ENCODE peak calls at places on chromosomes 4 and X, in nine cellular contexts. C is head of caudate nucleus; W is stimulated activated CD4-positive, alpha-beta T cell treated with anti-CD3 and anti-CD28 coated beads, Interleukin-12 subunit alpha, Interleukin-12 subunit beta, amount 100 ng/mL, for 48 hours; S is activated CD8-positive, alpha-beta memory T cell treated with anti-CD3 and anti-CD28 coated beads for 4 hours; E is T1000; Q is KBM-7; V is osteocyte; O is ELR; Y is dorsolateral prefrontal cortex. K is an unnamed sample.

GRCh38 chrX:150018931-150019331 is 80.6 kb upstream of the EOLA2 start:
- DNase-seq in S (no peak), E (no peak), Q (no peak), Y (no peak), V (no peak), W (no peak), C (no peak), O (no peak), K (no peak)

GRCh38 chr4:110196871-110197420 is 1.5 kb downstream of the ELOVL6 start:
- DNase-seq in W (peak), C (peak), E (no peak), Y (peak), Q (peak), O (peak), S (peak), V (peak), K (no peak)

GRCh38 chr4:21845663-21846062 is 102.9 kb downstream of the KCNIP4 start:
- DNase-seq in C (no peak), V (no peak), W (no peak), S (no peak), Y (no peak), E (no peak), Q (no peak), O (peak), K (no peak)

GRCh38 chrX:141936080-141936479 is 32.4 kb downstream of the MAGEC1 start:
- DNase-seq in Y (no peak), O (peak), S (no peak), E (no peak), V (no peak), C (no peak), W (no peak), Q (peak), K (no peak)

GRCh38 chrX:103120748-103121147 is 27.8 kb upstream of the NXF3 start:
- DNase-seq in Y (no peak), V (no peak), O (no peak), Q (no peak), E (no peak), S (no peak), C (no peak), W (no peak), K (no peak)

GRCh38 chr4:155911905-155912304 is 8.4 kb downstream of the TDO2 start:
- DNase-seq in S (no peak), C (no peak), W (no peak), O (no peak), Y (no peak), E (no peak), Q (no peak), V (no peak), K (peak)

GRCh38 chr4:100933628-100934027 is 413.7 kb downstream of the PPP3CA start:
- DNase-seq in S (no peak), C (no peak), O (peak), Q (no peak), Y (no peak), W (no peak), E (no peak), V (no peak), K (peak)

GRCh38 chr4:182644326-182645050 is 272.7 kb downstream of the DCTD start:
- DNase-seq in Y (no peak), S (no peak), W (no peak), O (peak), C (no peak), Q (no peak), V (no peak), E (no peak), K (peak)

GRCh38 chr4:56937262-56937661 is 29.6 kb downstream of the REST start:
- DNase-seq in O (peak), C (no peak), Q (no peak), E (peak), V (no peak), S (no peak), W (no peak), Y (no peak), K (peak)

GRCh38 chrX:3312109-3312508 is 34.3 kb downstream of the MXRA5 start:
- DNase-seq in V (no peak), W (no peak), C (no peak), Q (no peak), E (no peak), O (no peak), Y (no peak), S (no peak), K (no peak)

GRCh38 chr4:17138847-17139246 is 240.4 kb upstream of the LDB2 start:
- DNase-seq in O (no peak), W (no peak), E (no peak), S (no peak), Y (no peak), Q (no peak), C (no peak), V (no peak), K (no peak)

GRCh38 chrX:72245461-72246089 is 6.7 kb upstream of the ERCC6L start:
- DNase-seq in E (peak), O (peak), C (peak), V (peak), Q (peak), Y (no peak), S (no peak), W (no peak), K (peak)

GRCh38 chr4:53653484-53654053 is 62.3 kb upstream of the LNX1 start:
- DNase-seq in Q (no peak), O (peak), Y (no peak), E (no peak), V (no peak), S (no peak), C (no peak), W (no peak), K (no peak)

GRCh38 chr4:17448689-17449088 is 63.2 kb downstream of the QDPR start:
- DNase-seq in O (peak), W (no peak), V (no peak), Q (no peak), S (no peak), C (no peak), E (no peak), Y (no peak), K (peak)

GRCh38 chr4:71980976-71981375 is 50.8 kb upstream of the NPFFR2 start:
- DNase-seq in C (no peak), S (no peak), V (no peak), W (no peak), O (no peak), Q (no peak), Y (no peak), E (no peak), K (no peak)

GRCh38 chrX:47579537-47579936 is 2.7 kb upstream of the TIMP1 start:
- DNase-seq in Q (peak), E (no peak), C (no peak), W (peak), Y (no peak), S (no peak), V (no peak), O (peak), K (peak)

GRCh38 chr4:68368566-68369473 is 18.9 kb upstream of the YTHDC1 start:
- DNase-seq in V (no peak), Y (no peak), C (no peak), Q (peak), E (no peak), W (no peak), O (peak), S (no peak), K (peak)

GRCh38 chrX:151391722-151392121 is 5.3 kb upstream of the VMA21 start:
- DNase-seq in E (no peak), Y (no peak), W (no peak), O (no peak), C (no peak), S (no peak), Q (no peak), V (no peak), K (no peak)

GRCh38 chrX:43688586-43688985 is 32.5 kb downstream of the MAOA start:
- DNase-seq in C (no peak), V (no peak), S (no peak), E (no peak), W (no peak), Q (no peak), Y (no peak), O (no peak), K (no peak)

GRCh38 chr4:154615211-154615610 is 2.8 kb upstream of the FGG start:
- DNase-seq in C (no peak), V (no peak), Y (no peak), W (no peak), Q (no peak), S (no peak), E (no peak), O (no peak), K (no peak)

GRCh38 chrX:54481751-54482150 is 14.3 kb downstream of the FGD1 start:
- DNase-seq in C (no peak), Y (no peak), E (no peak), S (no peak), V (no peak), W (no peak), Q (no peak), O (no peak), K (no peak)

GRCh38 chrX:26918633-26919032 is 544.5 kb downstream of the PPP4R3C start:
- DNase-seq in Y (no peak), E (no peak), S (no peak), Q (peak), V (no peak), O (no peak), W (no peak), C (no peak), K (no peak)

GRCh38 chr4:1044469-1045192 is 33.2 kb downstream of the FGFRL1 start:
- DNase-seq in O (no peak), Q (no peak), S (no peak), E (no peak), Y (no peak), C (no peak), W (no peak), V (no peak), K (no peak)

GRCh38 chr4:144667500-144667899 is 21.5 kb downstream of the HHIP start:
- DNase-seq in Q (no peak), O (peak), V (no peak), Y (no peak), C (no peak), S (no peak), W (no peak), E (no peak), K (no peak)

GRCh38 chrX:111504941-111505340 is 6.5 kb upstream of the SERTM2 start:
- DNase-seq in E (no peak), V (no peak), C (no peak), W (no peak), S (no peak), O (no peak), Q (peak), Y (no peak), K (no peak)

GRCh38 chrX:57453901-57454300 is 137.9 kb upstream of the ZXDB start:
- DNase-seq in O (peak), S (no peak), V (no peak), C (no peak), E (no peak), Y (no peak), Q (peak), W (no peak), K (no peak)

GRCh38 chr4:76634239-76634638 is 199.2 kb downstream of the SHROOM3 start:
- DNase-seq in C (no peak), O (peak), E (no peak), V (no peak), Y (no peak), S (no peak), W (no peak), Q (no peak), K (no peak)

GRCh38 chr4:53501561-53501960 is 89.7 kb downstream of the LNX1 start:
- DNase-seq in W (no peak), E (no peak), O (no peak), Q (no peak), V (no peak), S (no peak), C (no peak), Y (no peak), K (no peak)

K was measured in NCI-H226.